ENCODE peak calls at places on chromosomes 4 and X, in eight cellular contexts. G is C1 segment of cervical spinal cord; O is mesothelial cell of epicardium; W is ELF-1; K is activated T-cell treated with anti-CD3 and anti-CD28 coated beads for 1 hour; L is activated CD4-positive, alpha-beta T cell treated with anti-CD3 and anti-CD28 coated beads for 24 hours; J is stimulated activated CD4-positive, alpha-beta T cell treated with anti-CD3 and anti-CD28 coated beads, Interleukin-4, amount 100 ng/mL, for 4 hours; I is activated naive CD4-positive, alpha-beta T cell. F is an unnamed sample.

GRCh38 chr4:105715692-105716278 is 7.2 kb downstream of the GSTCD start:
- DNase-seq in G (no peak), O (no peak), W (no peak), K (no peak), L (no peak), J (no peak), I (no peak), F (no peak)

GRCh38 chrX:78945186-78945912 is at the start of gene P2RY10:
- DNase-seq in G (no peak), O (no peak), W (no peak), K (no peak), L (no peak), J (no peak), I (no peak), F (no peak)

GRCh38 chrX:93538575-93538974 is 134.8 kb downstream of the NAP1L3 start:
- DNase-seq in G (no peak), O (no peak), W (no peak), K (no peak), L (no peak), J (no peak), I (no peak), F (no peak)

GRCh38 chr4:186727977-186728519 is 4.4 kb upstream of the FAT1 start:
- DNase-seq in G (no peak), O (no peak), W (peak; percentile 91), K (no peak), L (no peak), J (no peak), I (no peak), F (no peak)

GRCh38 chr4:130233377-130234047 is 1137.6 kb downstream of the C4orf33 start:
- DNase-seq in G (no peak), O (no peak), W (no peak), K (no peak), L (no peak), J (no peak), I (no peak), F (no peak)

GRCh38 chr4:38013461-38014366 is 53.5 kb downstream of the PTTG2 start:
- DNase-seq in G (no peak), O (no peak), W (no peak), K (no peak), L (no peak), J (no peak), I (no peak), F (no peak)

GRCh38 chr4:101020956-101021355 is 326.4 kb downstream of the PPP3CA start:
- DNase-seq in G (no peak), O (no peak), W (no peak), K (no peak), L (no peak), J (no peak), I (no peak), F (no peak)

GRCh38 chr4:129362685-129363274 is 266.8 kb downstream of the C4orf33 start:
- DNase-seq in G (no peak), O (peak; percentile 61), W (peak; percentile 20), K (peak; percentile 25), L (peak; percentile 10), J (peak; percentile 15), I (no peak), F (peak; percentile 54)

GRCh38 chr4:4507403-4507802 is 34.4 kb downstream of the STX18 start:
- DNase-seq in G (no peak), O (no peak), W (no peak), K (no peak), L (no peak), J (no peak), I (no peak), F (no peak)

GRCh38 chrX:39396358-39396995 is 595.2 kb downstream of the MID1IP1 start:
- DNase-seq in G (no peak), O (no peak), W (no peak), K (no peak), L (no peak), J (no peak), I (no peak), F (no peak)

GRCh38 chrX:31658360-31658759 is 586.5 kb upstream of the FTHL17 start:
- DNase-seq in G (no peak), O (no peak), W (no peak), K (no peak), L (no peak), J (no peak), I (no peak), F (no peak)

GRCh38 chr4:133624744-133625143 is 475.6 kb downstream of the PCDH10 start:
- DNase-seq in G (no peak), O (no peak), W (peak; percentile 13), K (no peak), L (no peak), J (no peak), I (no peak), F (no peak)

GRCh38 chr4:13218316-13218958 is 265.7 kb downstream of the RAB28 start:
- DNase-seq in G (no peak), O (no peak), W (no peak), K (no peak), L (no peak), J (no peak), I (no peak), F (no peak)

GRCh38 chr4:76156635-76157034 is 8.4 kb upstream of the NUP54 start:
- DNase-seq in G (no peak), O (no peak), W (no peak), K (no peak), L (no peak), J (no peak), I (no peak), F (no peak)

GRCh38 chr4:17009871-17010367 is 111.5 kb upstream of the LDB2 start:
- DNase-seq in G (no peak), O (no peak), W (no peak), K (no peak), L (no peak), J (no peak), I (no peak), F (no peak)

GRCh38 chr4:142718981-142719380 is 127.1 kb downstream of the INPP4B start:
- DNase-seq in G (no peak), O (no peak), W (no peak), K (no peak), L (no peak), J (no peak), I (no peak), F (no peak)

GRCh38 chrX:20056704-20057103 is 60.0 kb downstream of the MAP7D2 start:
- DNase-seq in G (no peak), O (no peak), W (peak; percentile 49), K (no peak), L (no peak), J (no peak), I (no peak), F (no peak)

GRCh38 chr4:106587558-106587957 is 219.0 kb upstream of the GIMD1 start:
- DNase-seq in G (no peak), O (no peak), W (no peak), K (no peak), L (no peak), J (no peak), I (no peak), F (no peak)

GRCh38 chr4:90113881-90114457 is 13.2 kb upstream of the CCSER1 start:
- DNase-seq in G (no peak), O (no peak), W (no peak), K (no peak), L (no peak), J (no peak), I (no peak), F (no peak)

GRCh38 chr4:8837181-8837811 is 34.3 kb downstream of the HMX1 start:
- DNase-seq in G (no peak), O (peak; percentile 36), W (peak; percentile 93), K (no peak), L (no peak), J (no peak), I (no peak), F (peak; percentile 48)

GRCh38 chr4:174245714-174246113 is 37.8 kb downstream of the FBXO8 start:
- DNase-seq in G (no peak), O (no peak), W (no peak), K (no peak), L (no peak), J (no peak), I (no peak), F (no peak)